ENCODE peak calls at places on chromosomes 12 and 14, in ten cellular contexts. One of them, this sample, is unnamed.

GRCh38 chr12:111196532-111196931 is 172.4 kb downstream of the PHETA1 start:
- DNase-seq in cardiac muscle cell: no peak
- DNase-seq in neural progenitor cell: no peak
- DNase-seq in omental fat pad: no peak
- DNase-seq in activated CD4-positive, alpha-beta T cell treated with anti-CD3 and anti-CD28 coated beads for 24 hours: no peak
- DNase-seq in iris pigment epithelial cell: no peak
- DNase-seq in AG04450: no peak
- DNase-seq in SK-N-DZ: no peak
- DNase-seq in AG08395: no peak
- DNase-seq in adrenal gland: no peak
- DNase-seq in this sample: no peak

GRCh38 chr12:77339610-77340009 is 274.2 kb upstream of the E2F7 start:
- DNase-seq in cardiac muscle cell: no peak
- DNase-seq in neural progenitor cell: no peak
- DNase-seq in omental fat pad: no peak
- DNase-seq in activated CD4-positive, alpha-beta T cell treated with anti-CD3 and anti-CD28 coated beads for 24 hours: no peak
- DNase-seq in iris pigment epithelial cell: no peak
- DNase-seq in AG04450: no peak
- DNase-seq in SK-N-DZ: no peak
- DNase-seq in AG08395: peak
- DNase-seq in adrenal gland: no peak
- DNase-seq in this sample: peak

GRCh38 chr14:68631691-68632590 is 160.9 kb downstream of the ZFP36L1 start:
- DNase-seq in cardiac muscle cell: no peak
- DNase-seq in neural progenitor cell: no peak
- DNase-seq in omental fat pad: no peak
- DNase-seq in activated CD4-positive, alpha-beta T cell treated with anti-CD3 and anti-CD28 coated beads for 24 hours: no peak
- DNase-seq in iris pigment epithelial cell: no peak
- DNase-seq in AG04450: no peak
- DNase-seq in SK-N-DZ: no peak
- DNase-seq in AG08395: no peak
- DNase-seq in adrenal gland: no peak
- DNase-seq in this sample: no peak

GRCh38 chr12:124786065-124786964 is 77.3 kb downstream of the SCARB1 start:
- DNase-seq in cardiac muscle cell: peak
- DNase-seq in neural progenitor cell: peak
- DNase-seq in omental fat pad: peak
- DNase-seq in activated CD4-positive, alpha-beta T cell treated with anti-CD3 and anti-CD28 coated beads for 24 hours: no peak
- DNase-seq in iris pigment epithelial cell: peak
- DNase-seq in AG04450: peak
- DNase-seq in SK-N-DZ: no peak
- DNase-seq in AG08395: peak
- DNase-seq in adrenal gland: no peak
- DNase-seq in this sample: peak

GRCh38 chr14:94337274-94337673 is 14.1 kb upstream of the SERPINA6 start:
- DNase-seq in cardiac muscle cell: no peak
- DNase-seq in neural progenitor cell: no peak
- DNase-seq in omental fat pad: no peak
- DNase-seq in activated CD4-positive, alpha-beta T cell treated with anti-CD3 and anti-CD28 coated beads for 24 hours: no peak
- DNase-seq in iris pigment epithelial cell: peak
- DNase-seq in AG04450: no peak
- DNase-seq in SK-N-DZ: no peak
- DNase-seq in AG08395: no peak
- DNase-seq in adrenal gland: no peak
- DNase-seq in this sample: no peak

GRCh38 chr14:88683119-88683518 is 109.6 kb downstream of the EML5 start:
- DNase-seq in cardiac muscle cell: no peak
- DNase-seq in neural progenitor cell: no peak
- DNase-seq in omental fat pad: no peak
- DNase-seq in activated CD4-positive, alpha-beta T cell treated with anti-CD3 and anti-CD28 coated beads for 24 hours: no peak
- DNase-seq in iris pigment epithelial cell: no peak
- DNase-seq in AG04450: no peak
- DNase-seq in SK-N-DZ: no peak
- DNase-seq in AG08395: no peak
- DNase-seq in adrenal gland: no peak
- DNase-seq in this sample: no peak

GRCh38 chr12:132517013-132517739 is 27.2 kb downstream of the FBRSL1 start:
- DNase-seq in cardiac muscle cell: no peak
- DNase-seq in neural progenitor cell: no peak
- DNase-seq in omental fat pad: no peak
- DNase-seq in activated CD4-positive, alpha-beta T cell treated with anti-CD3 and anti-CD28 coated beads for 24 hours: no peak
- DNase-seq in iris pigment epithelial cell: no peak
- DNase-seq in AG04450: no peak
- DNase-seq in SK-N-DZ: no peak
- DNase-seq in AG08395: no peak
- DNase-seq in adrenal gland: no peak
- DNase-seq in this sample: no peak

GRCh38 chr12:94644622-94645021 is 5.7 kb downstream of the TMCC3 start:
- DNase-seq in cardiac muscle cell: no peak
- DNase-seq in neural progenitor cell: no peak
- DNase-seq in omental fat pad: no peak
- DNase-seq in activated CD4-positive, alpha-beta T cell treated with anti-CD3 and anti-CD28 coated beads for 24 hours: no peak
- DNase-seq in iris pigment epithelial cell: peak
- DNase-seq in AG04450: no peak
- DNase-seq in SK-N-DZ: no peak
- DNase-seq in AG08395: no peak
- DNase-seq in adrenal gland: no peak
- DNase-seq in this sample: no peak

This sample was measured in dorsolateral prefrontal cortex.